ENCODE peak calls at places on chromosomes 12 and 14, in five cellular contexts. J is right atrium auricular region; M is CD8-positive, alpha-beta T cell; E is neural progenitor cell; F is H1. L is an unnamed sample. For H3K36me3 and H3K4me1, the result is how much of the 10 kb centered on the place peaks cover.

GRCh38 chr12:114846771-114847170 is 162.8 kb upstream of the TBX3 start:
- DNase-seq in F (no peak), J (no peak), M (no peak), E (no peak), L (no peak)

GRCh38 chr14:33738481-33738880 is 212.4 kb downstream of the EGLN3 start:
- DNase-seq in M (no peak), E (peak), J (no peak), F (no peak), L (no peak)

GRCh38 chr14:104732355-104732804 is 8.4 kb downstream of the ADSS1 start:
- DNase-seq in F (no peak), M (no peak), J (peak), E (no peak), L (peak)

GRCh38 chr14:51056431-51056830 is 38.5 kb downstream of the TRIM9 start:
- DNase-seq in E (no peak), J (no peak), M (no peak), F (no peak), L (no peak)

GRCh38 chr14:79021756-79022155 is 851.6 kb downstream of the NRXN3 start:
- DNase-seq in E (no peak), J (no peak), M (no peak), F (no peak), L (no peak)

GRCh38 chr14:103084021-103084919 is at the start of gene LBHD2:
- DNase-seq in E (peak), M (no peak), J (no peak), F (peak), L (no peak)

GRCh38 chr12:42372154-42372791 is 46.3 kb downstream of the PPHLN1 start:
- DNase-seq in F (no peak), M (no peak), J (no peak), E (peak), L (no peak)

GRCh38 chr14:84708865-84709264 is 821.1 kb upstream of the FLRT2 start:
- DNase-seq in M (no peak), E (no peak), J (no peak), F (no peak), L (no peak)

GRCh38 chr12:88237954-88238353 is 95.8 kb downstream of the TMTC3 start:
- DNase-seq in M (no peak), J (no peak), F (no peak), E (no peak), L (no peak)

GRCh38 chr14:24377126-24377525 is 9.1 kb downstream of the NFATC4 start:
- DNase-seq in E (no peak), J (no peak), F (no peak), M (no peak), L (no peak)

GRCh38 chr14:75297417-75298040 is 18.9 kb downstream of the FOS start:
- DNase-seq in M (no peak), F (no peak), E (no peak), J (no peak), L (no peak)

GRCh38 chr12:55694651-55695050 is 13.1 kb downstream of the ITGA7 start:
- DNase-seq in M (no peak), E (no peak), F (no peak), J (no peak), L (no peak)

GRCh38 chr12:121444842-121445202 is 44.9 kb downstream of the RNF34 start:
- DNase-seq in E (no peak), M (no peak), J (no peak), F (no peak), L (no peak)

GRCh38 chr12:26768611-26769603 is 64.1 kb downstream of the ITPR2 start:
- DNase-seq in M (no peak), F (no peak), E (no peak), J (no peak), L (no peak)

GRCh38 chr14:96255501-96256366 is at the start of gene BDKRB1:
- DNase-seq in J (no peak), E (no peak), M (no peak), F (no peak), L (no peak)

GRCh38 chr14:31371651-31372050 is 48.7 kb downstream of the HEATR5A start:
- DNase-seq in F (no peak), J (no peak), E (no peak), M (no peak), L (no peak)
- H3K36me3 ChIP-seq in F (under half), J (half or more), E (under half), M (under half), L (half or more)

DNA sequence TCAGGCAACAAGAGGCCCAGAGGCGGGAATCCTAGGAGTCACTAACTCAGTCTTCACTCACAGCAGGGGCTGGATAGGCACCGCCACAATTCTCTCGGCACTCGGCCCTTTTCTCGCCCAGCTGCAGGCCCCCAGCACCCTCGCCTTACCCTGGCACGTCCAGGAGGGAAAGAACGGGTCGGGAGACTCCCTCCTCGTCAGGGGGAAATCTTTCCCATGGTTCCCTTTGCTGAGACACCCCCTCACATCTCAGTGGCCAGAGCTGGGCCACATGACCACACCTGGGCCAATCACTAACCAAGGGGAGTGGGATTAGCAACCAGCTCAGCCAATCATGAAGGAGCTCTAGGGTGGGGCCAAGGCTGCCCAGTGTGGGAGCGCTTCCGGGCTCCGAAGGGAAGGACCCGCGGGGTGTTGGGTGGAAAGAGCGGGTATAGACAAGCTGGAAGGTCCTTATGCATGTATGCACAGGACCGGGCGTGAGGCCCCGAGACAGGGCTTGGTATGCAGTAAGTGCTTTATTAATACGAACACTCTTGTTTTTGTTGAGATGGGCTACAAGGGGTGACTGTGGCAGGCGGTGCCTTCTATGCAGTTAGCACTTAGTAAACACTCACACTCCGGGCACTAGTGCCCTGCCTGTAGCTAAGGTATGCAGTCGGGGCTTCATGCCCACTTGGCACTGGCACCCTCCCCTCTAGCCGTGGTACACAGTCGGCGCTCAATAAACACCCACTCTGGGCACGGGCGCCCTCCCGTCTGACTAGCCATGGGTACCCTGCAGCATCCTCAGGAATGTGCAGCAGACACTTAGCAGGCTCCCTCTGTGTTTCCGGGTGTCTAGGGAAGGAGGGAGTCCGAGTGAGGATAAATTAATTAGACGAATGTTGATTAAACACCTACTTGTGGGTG is 40.3 kb downstream of the ADGRD1 start:
- DNase-seq in M (no peak), F (no peak), E (no peak), J (no peak), L (peak)
- H3K4me1 ChIP-seq in M (under half), F (under half), E (under half), J (under half), L (under half)

GRCh38 chr12:81591256-81591655 is 167.9 kb downstream of the PPFIA2 start:
- DNase-seq in M (no peak), F (no peak), J (no peak), E (no peak), L (no peak)
- H3K27ac ChIP-seq in M (no peak), F (no peak), J (no peak), E (no peak), L (no peak)

GRCh38 chr14:64174922-64175782 is 119.0 kb downstream of the ESR2 start:
- DNase-seq in F (no peak), E (no peak), M (no peak), J (no peak), L (no peak)

GRCh38 chr14:64178814-64179213 is 115.4 kb downstream of the ESR2 start:
- DNase-seq in M (no peak), E (no peak), J (no peak), F (no peak), L (no peak)

DNA sequence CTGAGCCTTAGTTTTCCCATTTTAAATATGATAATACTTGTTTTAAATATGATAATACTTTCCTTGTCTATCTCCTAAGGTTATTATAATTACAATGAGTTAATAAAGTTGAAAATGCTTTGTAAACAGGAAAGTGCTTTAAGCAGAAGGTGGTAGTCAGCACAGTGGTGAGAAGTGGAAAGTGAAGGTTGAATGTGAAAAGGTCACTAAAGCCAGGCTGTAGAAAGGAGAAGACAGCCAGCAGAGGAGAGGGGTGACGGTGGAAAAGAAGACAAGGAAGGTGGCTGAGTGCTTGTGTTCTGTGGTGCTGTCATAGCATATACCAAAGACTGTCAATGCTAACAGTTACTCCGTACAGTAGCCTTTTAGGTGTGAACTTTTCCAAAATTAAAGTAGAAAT is 117.8 kb downstream of the ESR2 start:
- DNase-seq in M (no peak), E (no peak), J (no peak), F (no peak), L (no peak)
- H3K36me3 ChIP-seq in M (under half), E (under half), J (under half), F (under half), L (half or more)

GRCh38 chr14:99480856-99481744 is at the start of the genes CCNK and SETD3:
- DNase-seq in M (peak), F (peak), J (peak), E (peak), L (peak)

GRCh38 chr14:99481745-99482099 is 513 bp downstream of the CCNK start:
- DNase-seq in M (peak), F (no peak), J (no peak), E (no peak), L (no peak)

GRCh38 chr14:99478133-99478532 is 2.5 kb downstream of the SETD3 start:
- DNase-seq in E (no peak), M (no peak), J (no peak), F (no peak), L (no peak)

GRCh38 chr14:99479903-99480855 is 480 bp downstream of the SETD3 start:
- DNase-seq in F (no peak), M (peak), J (peak), E (peak), L (peak)

DNA sequence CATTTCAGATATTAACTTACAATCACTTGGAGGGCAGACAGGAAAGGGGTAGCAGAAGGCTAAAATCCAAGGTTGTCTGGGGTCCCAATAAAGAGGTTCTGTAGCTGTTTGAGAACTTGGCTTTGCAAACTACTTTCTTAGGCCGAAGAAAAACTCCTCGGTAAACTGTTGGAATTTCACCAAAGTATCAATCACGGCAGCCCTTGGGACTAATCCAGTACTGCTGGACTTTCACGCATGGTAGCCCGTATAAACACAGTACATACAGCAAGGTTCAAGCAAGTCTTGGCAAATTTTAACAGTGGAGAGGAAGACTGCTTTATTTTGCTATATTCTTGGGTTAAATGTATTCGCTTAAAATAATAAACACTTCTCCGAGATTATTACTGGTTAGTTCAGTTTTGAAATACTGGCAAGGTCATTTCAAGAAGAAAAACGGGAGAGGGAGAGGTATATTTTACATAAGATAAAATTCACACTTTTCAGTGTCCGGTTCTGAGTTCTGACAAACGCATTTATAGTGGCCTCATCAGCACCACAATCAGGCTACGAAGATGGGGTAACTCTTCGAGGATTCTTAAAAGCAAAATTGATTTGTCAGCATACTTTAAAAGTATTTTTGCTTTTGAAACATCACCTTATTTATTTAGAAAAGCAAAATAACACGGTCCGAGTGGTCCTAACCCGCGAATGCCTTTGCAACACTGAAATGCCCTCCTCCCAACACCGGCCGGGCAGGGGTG is 1.3 kb downstream of the SETD3 start:
- DNase-seq in M (no peak), F (no peak), E (peak), J (no peak), L (no peak)
- H3K4me1 ChIP-seq in M (under half), F (under half), E (under half), J (half or more), L (under half)

GRCh38 chr14:32403688-32404087 is 74.6 kb downstream of the AKAP6 start:
- DNase-seq in M (no peak), J (no peak), E (no peak), F (no peak), L (no peak)
- H3K27ac ChIP-seq in M (no peak), J (no peak), E (no peak), F (no peak), L (no peak)